ENCODE peak calls at places on chromosomes 5 and 9, in four cellular contexts. G is stomach, R is A549, Y is transverse colon. S is an unnamed sample.

GRCh38 chr9:93306081-93306480 is 122.1 kb downstream of the WNK2 start:
- DNase-seq in G (peak), R (no peak), Y (no peak), S (no peak)

GRCh38 chr5:42858709-42859108 is 47.0 kb upstream of the SELENOP start:
- DNase-seq in Y (peak), G (no peak), R (no peak), S (no peak)

GRCh38 chr5:43065384-43066230 is 25.5 kb upstream of the ANXA2R start:
- DNase-seq in R (no peak), G (peak), Y (peak), S (peak)

GRCh38 chr5:71782771-71783770 is 64.0 kb downstream of the CARTPT start:
- DNase-seq in R (peak), G (peak), Y (peak), S (no peak)

GRCh38 chr5:65076251-65076869 is 307.6 kb downstream of the CWC27 start:
- DNase-seq in G (no peak), R (peak), Y (peak), S (no peak)

GRCh38 chr5:115349001-115349817 is 52.8 kb upstream of the CCDC112 start:
- DNase-seq in R (peak), Y (peak), G (peak), S (peak)

GRCh38 chr9:2727966-2728613 is 10.8 kb downstream of the KCNV2 start:
- DNase-seq in R (no peak), G (no peak), Y (no peak), S (no peak)

GRCh38 chr9:21558627-21559401 is 76.7 kb upstream of the IFNE start:
- DNase-seq in Y (no peak), R (no peak), G (peak), S (no peak)

GRCh38 chr5:56950626-56951130 is 1.2 kb downstream of the MIER3 start:
- DNase-seq in R (peak), G (peak), Y (peak), S (no peak)

GRCh38 chr5:110852053-110852452 is 113.2 kb downstream of the SLC25A46 start:
- DNase-seq in R (no peak), G (no peak), Y (no peak), S (no peak)

GRCh38 chr5:32290922-32291321 is 21.8 kb downstream of the MTMR12 start:
- DNase-seq in R (no peak), Y (peak), G (no peak), S (no peak)

GRCh38 chr9:88833946-88834345 is 157.3 kb upstream of the S1PR3 start:
- DNase-seq in Y (no peak), R (no peak), G (no peak), S (no peak)

GRCh38 chr9:136619742-136620440 is 42.8 kb upstream of the EGFL7 start:
- DNase-seq in G (peak), Y (peak), R (no peak), S (no peak)

GRCh38 chr5:155728146-155728856 is 598.7 kb upstream of the SGCD start:
- DNase-seq in Y (peak), R (peak), G (peak), S (no peak)

GRCh38 chr5:123156577-123157296 is 67.7 kb downstream of the PRDM6 start:
- DNase-seq in Y (no peak), G (no peak), R (no peak), S (no peak)

GRCh38 chr9:123391946-123392345 is 35.9 kb downstream of the CRB2 start:
- DNase-seq in G (no peak), R (no peak), Y (no peak), S (no peak)

GRCh38 chr5:41508186-41508585 is 2.2 kb downstream of the PLCXD3 start:
- DNase-seq in R (no peak), G (no peak), Y (no peak), S (no peak)

GRCh38 chr9:13205824-13206223 is 73.7 kb downstream of the MPDZ start:
- DNase-seq in G (no peak), R (no peak), Y (no peak), S (no peak)

GRCh38 chr5:130333089-130333488 is 428.8 kb downstream of the CHSY3 start:
- DNase-seq in R (no peak), G (no peak), Y (no peak), S (no peak)

GRCh38 chr9:6383551-6384225 is 29.3 kb upstream of the UHRF2 start:
- DNase-seq in Y (no peak), G (no peak), R (no peak), S (no peak)

GRCh38 chr5:16980983-16981382 is 44.9 kb upstream of the MYO10 start:
- DNase-seq in Y (no peak), R (no peak), G (no peak), S (no peak)

GRCh38 chr5:133814152-133814551 is 154.3 kb downstream of the C5orf15 start:
- DNase-seq in Y (no peak), R (no peak), G (no peak), S (no peak)

GRCh38 chr9:132268725-132269352 is 85.9 kb downstream of the SETX start:
- DNase-seq in G (peak), Y (peak), R (peak), S (no peak)

GRCh38 chr9:119091074-119091473 is 278.2 kb downstream of the BRINP1 start:
- DNase-seq in Y (no peak), R (no peak), G (no peak), S (no peak)

GRCh38 chr5:163503106-163504090 is 2.0 kb upstream of the MAT2B start:
- DNase-seq in G (peak), R (peak), Y (peak), S (peak)

GRCh38 chr5:35003018-35003957 is 44.5 kb downstream of the AGXT2 start:
- DNase-seq in G (peak), R (peak), Y (peak), S (no peak)

GRCh38 chr9:120890415-120891254 is 13.6 kb upstream of the PHF19 start:
- DNase-seq in R (no peak), G (no peak), Y (no peak), S (no peak)

GRCh38 chr5:68433921-68434879 is 218.6 kb downstream of the PIK3R1 start:
- DNase-seq in G (peak), R (peak), Y (peak), S (peak)

GRCh38 chr9:99803694-99804093 is 18.0 kb upstream of the NR4A3 start:
- DNase-seq in R (no peak), G (no peak), Y (no peak), S (no peak)

GRCh38 chr5:135050244-135050767 is 16.3 kb upstream of the PITX1 start:
- DNase-seq in Y (no peak), G (no peak), R (no peak), S (no peak)

GRCh38 chr9:133718533-133719315 is 19.4 kb downstream of the SARDH start:
- DNase-seq in G (no peak), Y (no peak), R (no peak), S (no peak)
- TF ChIP-seq EP300 in G (no peak), Y (no peak), R (no peak), S (no peak)

DNA sequence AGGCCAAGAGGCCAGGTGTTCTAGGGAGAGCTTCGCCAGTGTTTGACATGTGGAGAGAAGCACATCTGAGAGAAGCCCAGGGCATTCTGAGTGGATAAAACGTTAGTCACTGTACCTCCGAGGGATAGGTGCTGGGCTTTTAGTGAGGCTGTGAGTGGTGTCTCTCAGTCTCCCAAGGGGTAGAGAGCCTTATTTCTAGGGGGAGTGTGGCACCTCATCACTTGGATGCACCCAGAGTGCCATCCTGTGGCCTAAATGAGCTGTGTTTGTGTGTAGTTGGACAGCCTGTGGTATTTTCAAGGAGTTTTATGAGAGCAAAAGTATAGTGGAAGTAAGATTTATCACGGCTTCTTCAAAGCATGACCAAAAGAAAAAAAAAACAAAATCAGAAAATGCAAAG is 1046.9 kb upstream of the WWC1 start:
- DNase-seq in G (no peak), R (no peak), Y (no peak), S (no peak)
- TF ChIP-seq CTCF in G (no peak), R (no peak), Y (no peak), S (no peak)

GRCh38 chr9:113345165-113345564 is 4.2 kb upstream of the BSPRY start:
- DNase-seq in R (no peak), G (no peak), Y (peak), S (no peak)

GRCh38 chr9:113349044-113349433 is 302 bp upstream of the BSPRY start:
- DNase-seq in R (no peak), Y (no peak), G (no peak), S (no peak)

GRCh38 chr9:113347479-113347878 is 1.9 kb upstream of the BSPRY start:
- DNase-seq in Y (no peak), R (no peak), G (no peak), S (no peak)

GRCh38 chr9:113345693-113346092 is 3.6 kb upstream of the BSPRY start:
- DNase-seq in G (no peak), Y (no peak), R (no peak), S (no peak)

DNA sequence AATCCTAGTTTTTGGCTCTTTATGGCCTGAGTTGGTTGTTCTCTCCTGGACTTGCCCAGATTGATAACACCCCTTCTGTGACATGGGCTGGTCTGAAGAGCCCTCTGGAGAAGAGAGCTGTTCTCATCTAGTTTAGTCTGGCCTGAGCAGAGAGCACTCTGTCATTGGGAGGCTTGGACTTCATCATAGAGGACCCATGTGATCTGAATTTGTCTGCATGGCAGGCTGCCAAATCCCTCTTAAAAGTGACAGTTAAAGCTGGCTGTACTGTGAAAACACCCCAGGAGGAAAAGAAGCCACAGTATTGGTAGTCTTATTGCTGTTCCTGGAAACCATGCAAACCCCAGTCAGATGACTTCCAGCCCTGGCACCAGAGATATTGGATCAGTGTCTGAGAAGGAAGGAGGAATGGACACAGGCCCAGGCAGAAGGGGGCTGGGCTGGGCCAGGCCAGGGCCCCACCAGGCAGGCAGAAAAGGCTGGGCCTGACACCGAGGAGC is 3.7 kb upstream of the WDR31 start:
- DNase-seq in Y (peak), R (no peak), G (peak), S (peak)
- TF ChIP-seq EP300 in Y (peak), R (no peak), G (no peak), S (peak)

GRCh38 chr9:133924453-133924852 is 67.7 kb downstream of the VAV2 start:
- DNase-seq in Y (no peak), R (no peak), G (no peak), S (no peak)
- TF ChIP-seq CTCF in Y (no peak), R (no peak), G (no peak), S (no peak)

DNA sequence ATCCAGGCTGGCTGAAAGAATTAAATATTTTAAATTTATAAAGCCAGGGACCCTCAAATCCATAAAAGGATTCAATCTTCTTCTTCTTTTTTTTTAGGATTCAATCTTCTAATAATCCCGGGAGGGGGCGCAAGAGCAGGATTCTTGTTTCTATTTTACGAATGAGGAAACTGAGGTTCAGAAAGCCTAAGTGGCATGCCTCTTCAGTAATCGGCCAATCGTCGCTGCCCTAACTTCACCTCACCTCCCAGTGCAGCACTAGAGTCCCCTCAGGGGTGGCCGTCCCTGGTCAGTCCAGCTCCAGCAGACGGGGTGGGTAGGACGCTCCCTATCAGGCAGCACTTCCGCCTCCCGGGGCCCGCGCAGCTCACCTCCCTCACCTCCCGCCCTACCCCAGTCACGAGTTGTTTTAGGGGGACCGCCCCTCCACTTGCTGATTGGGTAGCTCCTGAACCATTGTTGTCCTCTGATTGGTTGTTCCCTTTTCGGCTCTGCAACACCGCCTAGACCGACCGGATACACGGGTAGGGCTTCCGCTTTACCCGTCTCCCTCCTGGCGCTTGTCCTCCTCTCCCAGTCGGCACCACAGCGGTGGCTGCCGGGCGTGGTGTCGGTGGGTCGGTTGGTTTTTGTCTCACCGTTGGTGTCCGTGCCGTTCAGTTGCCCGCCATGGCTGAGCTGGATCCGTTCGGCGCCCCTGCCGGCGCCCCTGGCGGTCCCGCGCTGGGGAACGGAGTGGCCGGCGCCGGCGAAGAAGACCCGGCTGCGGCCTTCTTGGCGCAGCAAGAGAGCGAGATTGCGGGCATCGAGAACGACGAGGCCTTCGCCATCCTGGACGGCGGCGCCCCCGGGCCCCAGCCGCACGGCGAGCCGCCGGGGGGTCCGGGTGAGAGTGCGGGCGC is at the start of gene CLTA:
- DNase-seq in R (peak), Y (peak), G (peak), S (peak)
- TF ChIP-seq EP300 in R (no peak), Y (no peak), G (no peak), S (no peak)